ENCODE peak calls at places on chromosome 1, in nine cellular contexts. G is anterior cingulate cortex; H is dermis blood vessel endothelial cell; S is AG08395; U is NCI-H1092 treated with DMSO at 0.1 percent for 48 hours; Q is stimulated activated CD8-positive, alpha-beta memory T cell treated with anti-CD3 and anti-CD28 coated beads, Interleukin-15, amount 100 ng/mL, for 4 hours; V is SK-N-MC; Y is HEK293T; B is EL. K is an unnamed sample.

GRCh38 chr1:169528214-169529067 is 42.7 kb upstream of the SLC19A2 start:
- DNase-seq in B (no peak), V (no peak), H (no peak), Y (no peak), U (no peak), G (no peak), Q (no peak), S (no peak), K (no peak)

GRCh38 chr1:219749370-219749769 is 136.5 kb upstream of the ZC3H11B start:
- DNase-seq in U (no peak), Y (no peak), S (no peak), Q (no peak), B (no peak), G (no peak), H (no peak), V (no peak), K (no peak)

GRCh38 chr1:36151845-36152203 is 2.5 kb upstream of the TRAPPC3 start:
- DNase-seq in G (no peak), S (no peak), U (no peak), H (no peak), Q (no peak), Y (no peak), B (no peak), V (no peak), K (no peak)

GRCh38 chr1:58895559-58896135 is 111.8 kb upstream of the JUN start:
- DNase-seq in H (no peak), S (no peak), Q (no peak), V (no peak), G (no peak), B (peak), Y (no peak), U (no peak), K (no peak)

GRCh38 chr1:9413877-9414213 is 121.2 kb downstream of the SPSB1 start:
- DNase-seq in U (no peak), Q (no peak), B (peak), G (no peak), H (no peak), V (no peak), S (peak), Y (no peak), K (no peak)

GRCh38 chr1:3611170-3612019 is at the start of gene MEGF6:
- DNase-seq in G (no peak), Y (peak), S (peak), Q (peak), U (peak), B (peak), V (peak), H (peak), K (no peak)

GRCh38 chr1:29767769-29768425 is 531.6 kb downstream of the PTPRU start:
- DNase-seq in S (no peak), H (no peak), Y (no peak), G (no peak), B (no peak), Q (no peak), V (no peak), U (no peak), K (no peak)

GRCh38 chr1:185480545-185480944 is 163.5 kb upstream of the IVNS1ABP start:
- DNase-seq in B (no peak), V (no peak), Q (no peak), Y (no peak), G (no peak), S (peak), H (no peak), U (no peak), K (peak)

GRCh38 chr1:155794605-155795265 is 62.3 kb downstream of the GON4L start:
- DNase-seq in Y (no peak), G (no peak), S (no peak), U (no peak), B (peak), V (no peak), Q (no peak), H (peak), K (no peak)

GRCh38 chr1:206842851-206843250 is 22.6 kb upstream of the IL20 start:
- DNase-seq in Y (no peak), Q (no peak), B (no peak), U (no peak), V (no peak), S (no peak), G (no peak), H (no peak), K (no peak)

K was measured in AG10803.